ENCODE peak calls at places on chromosomes 2 and 18, in six cellular contexts. A, I, Z, S, Y and X are unnamed samples.

GRCh38 chr2:147782521-147782920 is 62.3 kb upstream of the ACVR2A start:
- DNase-seq in A (no peak), I (no peak), Z (no peak), S (no peak), Y (no peak), X (no peak)

GRCh38 chr18:6543330-6543908 is 128.7 kb upstream of the L3MBTL4 start:
- DNase-seq in A (no peak), I (no peak), Z (peak; percentile 42), S (no peak), Y (no peak), X (no peak)

GRCh38 chr18:49412673-49413072 is 47.8 kb downstream of the DYM start:
- DNase-seq in A (no peak), I (no peak), Z (no peak), S (no peak), Y (no peak), X (no peak)

GRCh38 chr2:113068706-113069485 is 1.1 kb downstream of the IL1F10 start:
- DNase-seq in A (no peak), I (no peak), Z (no peak), S (no peak), Y (no peak), X (no peak)

GRCh38 chr2:117832332-117832731 is 17.8 kb downstream of the DDX18 start:
- DNase-seq in A (no peak), I (no peak), Z (no peak), S (no peak), Y (no peak), X (no peak)

GRCh38 chr2:1140389-1141003 is 189.8 kb downstream of the SNTG2 start:
- DNase-seq in A (peak; percentile 44), I (no peak), Z (peak; percentile 71), S (peak; percentile 42), Y (no peak), X (peak; percentile 66)

GRCh38 chr2:216195565-216195978 is 86.4 kb downstream of the XRCC5 start:
- DNase-seq in A (no peak), I (no peak), Z (no peak), S (no peak), Y (no peak), X (no peak)

GRCh38 chr2:5520352-5520996 is 171.7 kb upstream of the SOX11 start:
- DNase-seq in A (no peak), I (peak; percentile 32), Z (no peak), S (no peak), Y (no peak), X (no peak)

GRCh38 chr2:128449226-128450061 is 130.8 kb upstream of the HS6ST1 start:
- DNase-seq in A (no peak), I (no peak), Z (peak; percentile 14), S (no peak), Y (no peak), X (peak; percentile 61)

GRCh38 chr2:186611526-186611925 is 21.7 kb downstream of the ITGAV start:
- DNase-seq in A (no peak), I (no peak), Z (no peak), S (no peak), Y (no peak), X (peak; percentile 53)

GRCh38 chr18:58528011-58528367 is 100.9 kb downstream of the ALPK2 start:
- DNase-seq in A (no peak), I (no peak), Z (no peak), S (no peak), Y (no peak), X (peak; percentile 35)

GRCh38 chr18:44579028-44579692 is 101.5 kb upstream of the SETBP1 start:
- DNase-seq in A (no peak), I (no peak), Z (peak; percentile 64), S (no peak), Y (no peak), X (peak; percentile 9)

GRCh38 chr2:96414161-96414713 is 78.7 kb downstream of the NCAPH start:
- DNase-seq in A (no peak), I (no peak), Z (no peak), S (no peak), Y (no peak), X (no peak)

GRCh38 chr2:70010222-70011111 is 49.0 kb upstream of the ASPRV1 start:
- DNase-seq in A (no peak), I (no peak), Z (no peak), S (no peak), Y (no peak), X (no peak)

GRCh38 chr2:142710336-142710735 is 167.1 kb upstream of the KYNU start:
- DNase-seq in A (no peak), I (no peak), Z (no peak), S (no peak), Y (no peak), X (no peak)

GRCh38 chr18:62460851-62461300 is 61.9 kb upstream of the ZCCHC2 start:
- DNase-seq in A (no peak), I (no peak), Z (no peak), S (peak; percentile 29), Y (no peak), X (no peak)

GRCh38 chr2:190718652-190719526 is 70.0 kb downstream of the NAB1 start:
- DNase-seq in A (no peak), I (peak; percentile 19), Z (no peak), S (peak; percentile 19), Y (no peak), X (peak; percentile 37)

GRCh38 chr2:200944467-200945394 is 18.7 kb downstream of the ORC2 start:
- DNase-seq in A (no peak), I (no peak), Z (no peak), S (no peak), Y (no peak), X (no peak)

GRCh38 chr2:123080331-123080730 is 944.8 kb upstream of the CNTNAP5 start:
- DNase-seq in A (no peak), I (no peak), Z (no peak), S (no peak), Y (no peak), X (no peak)

GRCh38 chr2:152477347-152478092 is 142.5 kb downstream of the FMNL2 start:
- DNase-seq in A (no peak), I (no peak), Z (no peak), S (no peak), Y (no peak), X (no peak)

GRCh38 chr2:116669782-116670181 is 1144.7 kb upstream of the DDX18 start:
- DNase-seq in A (no peak), I (no peak), Z (no peak), S (no peak), Y (no peak), X (no peak)

GRCh38 chr2:237864940-237865622 is 5.7 kb downstream of the RAMP1 start:
- DNase-seq in A (no peak), I (no peak), Z (no peak), S (no peak), Y (peak; percentile 11), X (no peak)

DNA sequence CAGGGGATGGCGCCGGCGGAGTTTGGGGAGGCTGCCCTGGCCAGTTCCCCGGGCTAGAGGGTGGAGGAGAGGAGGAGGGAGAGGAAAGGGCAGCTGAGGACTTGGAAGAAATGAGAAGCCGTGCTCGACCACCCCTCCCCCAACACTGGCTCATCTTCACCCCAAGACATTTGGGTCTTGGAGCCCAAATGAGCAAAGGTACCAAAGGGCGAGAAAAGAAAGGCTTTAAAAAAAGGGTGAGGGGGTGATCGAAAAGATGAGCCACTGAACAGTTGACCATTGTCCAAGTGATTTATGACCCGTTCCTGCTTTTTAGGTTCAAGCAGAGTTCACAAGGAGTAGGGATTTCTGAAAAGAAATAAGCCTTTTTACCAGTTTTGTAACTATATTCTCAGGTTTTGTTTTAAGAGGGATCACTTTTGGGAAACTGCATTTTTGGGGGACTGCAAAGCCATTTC is 8.5 kb downstream of the HOXD3 start:
- DNase-seq in A (no peak), I (no peak), Z (no peak), S (no peak), Y (no peak), X (no peak)
- H3K27me3 ChIP-seq in A (peaks cover 97% of the 10 kb centered on the region), I (peaks cover 100% of the 10 kb centered on the region), Z (peaks cover 100% of the 10 kb centered on the region), S (peaks cover 50% of the 10 kb centered on the region), Y (peaks cover 99% of the 10 kb centered on the region), X (peaks cover 91% of the 10 kb centered on the region)

DNA sequence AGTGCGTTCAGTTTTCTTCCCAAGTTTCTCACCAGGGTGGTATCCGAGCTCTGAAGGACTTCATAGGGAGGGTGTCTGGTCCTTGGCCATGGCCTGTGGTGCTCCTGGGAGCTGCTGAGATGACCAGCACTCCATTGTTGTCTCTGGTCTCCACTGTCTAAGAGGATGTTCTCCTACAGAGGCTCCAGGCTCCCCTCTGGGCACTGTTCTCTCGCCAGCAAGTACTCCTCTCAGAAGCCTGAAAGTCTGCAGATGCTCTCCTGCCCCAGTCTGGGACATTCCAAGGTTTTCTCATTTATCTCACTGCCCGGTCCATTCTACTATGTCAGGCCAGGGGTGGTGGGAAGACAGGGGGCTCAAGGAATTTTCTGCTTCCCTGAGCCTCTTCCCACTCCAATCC is 110.3 kb downstream of the GYPC start:
- DNase-seq in A (no peak), I (no peak), Z (no peak), S (no peak), Y (no peak), X (no peak)
- H3K27me3 ChIP-seq in A (no peaks in the 10 kb centered on the region), I (no peaks in the 10 kb centered on the region), Z (no peaks in the 10 kb centered on the region), S (no peaks in the 10 kb centered on the region), Y (no peaks in the 10 kb centered on the region), X (peaks cover 43% of the 10 kb centered on the region)

DNA sequence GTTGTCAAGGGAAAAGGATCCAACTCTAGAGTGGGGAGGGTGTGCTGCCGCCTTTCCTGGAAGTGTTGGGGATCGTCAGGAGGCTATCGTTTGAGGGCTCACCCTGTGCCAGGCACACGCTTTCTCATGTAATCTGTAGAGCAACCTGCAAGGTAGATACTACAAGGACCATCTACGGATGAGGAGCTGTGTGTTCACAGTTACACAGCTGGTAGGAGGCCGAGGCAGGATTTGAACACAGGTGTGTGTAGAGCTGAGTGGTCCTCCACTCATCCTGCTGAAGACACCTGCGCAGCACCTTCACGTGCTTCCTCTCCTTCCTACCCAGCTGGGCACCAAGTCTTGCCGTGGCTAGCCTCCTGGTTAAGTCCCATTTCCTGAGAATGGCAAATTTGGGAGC is 68.3 kb downstream of the MARCO start:
- DNase-seq in A (no peak), I (no peak), Z (no peak), S (no peak), Y (no peak), X (no peak)
- H3K27me3 ChIP-seq in A (peaks cover 13% of the 10 kb centered on the region), I (peaks cover 81% of the 10 kb centered on the region), Z (peaks cover 36% of the 10 kb centered on the region), S (no peaks in the 10 kb centered on the region), Y (peaks cover 12% of the 10 kb centered on the region), X (no peaks in the 10 kb centered on the region)

GRCh38 chr2:26691881-26692813 is at the start of gene KCNK3:
- DNase-seq in A (peak; percentile 23), I (peak; percentile 70), Z (peak; percentile 92), S (peak; percentile 85), Y (no peak), X (peak; percentile 94)

GRCh38 chr2:26693287-26693849 is 846 bp downstream of the KCNK3 start:
- DNase-seq in A (no peak), I (no peak), Z (peak; percentile 37), S (peak; percentile 21), Y (no peak), X (peak; percentile 62)

GRCh38 chr2:26692814-26693286 is 328 bp downstream of the KCNK3 start:
- DNase-seq in A (no peak), I (no peak), Z (no peak), S (peak; percentile 63), Y (no peak), X (peak; percentile 48)

GRCh38 chr2:26694001-26694400 is 1.5 kb downstream of the KCNK3 start:
- DNase-seq in A (no peak), I (no peak), Z (no peak), S (no peak), Y (no peak), X (no peak)

DNA sequence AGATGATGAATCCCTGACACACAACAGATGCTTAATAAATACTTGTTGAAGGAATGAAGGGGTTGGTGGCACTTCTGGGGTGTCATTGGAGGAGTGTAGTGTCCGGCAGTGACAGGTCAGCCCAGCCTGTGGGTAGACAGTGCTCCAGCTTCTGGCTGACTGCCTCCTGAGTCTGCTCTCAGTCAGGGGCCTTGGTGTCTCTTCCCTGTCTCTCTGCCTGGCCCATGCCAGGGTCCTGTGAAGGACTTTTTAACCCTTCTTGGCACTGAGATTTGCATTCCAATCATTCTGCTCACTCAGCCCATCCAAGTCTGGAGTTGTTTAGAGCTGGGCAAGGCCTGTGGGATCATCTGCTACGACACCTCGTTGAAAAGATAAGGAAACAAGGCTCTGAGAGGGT is 1.4 kb upstream of the KCNK3 start:
- DNase-seq in A (no peak), I (no peak), Z (no peak), S (peak; percentile 25), Y (no peak), X (no peak)
- H3K27me3 ChIP-seq in A (peaks cover 66% of the 10 kb centered on the region), I (peaks cover 55% of the 10 kb centered on the region), Z (peaks cover 77% of the 10 kb centered on the region), S (no peaks in the 10 kb centered on the region), Y (peaks cover 22% of the 10 kb centered on the region), X (no peaks in the 10 kb centered on the region)